ENCODE peak calls at places on chromosomes 3 and 15, in seven cellular contexts. T is neural crest cell; C is islet precursor cell; E is NCI-H1417; Q is Jurkat, Clone E6-1; J is activated naive CD8-positive, alpha-beta T cell treated with anti-CD3 and anti-CD28 coated beads, Interleukin-2, amount 50 U/mL, for 24 hours; D is NCI-H524. A is an unnamed sample.

GRCh38 chr3:149586871-149587270 is 71.0 kb downstream of the WWTR1 start:
- DNase-seq in T (no peak), J (no peak), E (no peak), C (no peak), D (no peak), Q (no peak), A (no peak)

GRCh38 chr3:73520931-73521461 is 103.7 kb downstream of the PDZRN3 start:
- DNase-seq in D (peak; percentile 73), J (no peak), E (no peak), T (no peak), Q (no peak), C (no peak), A (no peak)

GRCh38 chr3:37308247-37308646 is 133.9 kb upstream of the LRRFIP2 start:
- DNase-seq in D (peak; percentile 47), E (peak; percentile 4), T (no peak), C (no peak), Q (peak; percentile 41), J (no peak), A (peak; percentile 14)

GRCh38 chr3:156605686-156606605 is 51.0 kb upstream of the SSR3 start:
- DNase-seq in J (no peak), T (peak; percentile 24), C (peak; percentile 91), D (peak; percentile 25), Q (no peak), E (no peak), A (peak; percentile 52)

GRCh38 chr15:65088643-65089021 is 12.1 kb downstream of the KBTBD13 start:
- DNase-seq in E (no peak), T (no peak), J (no peak), C (no peak), D (no peak), Q (no peak), A (no peak)

GRCh38 chr3:107904536-107905066 is 186.2 kb downstream of the CD47 start:
- DNase-seq in Q (no peak), C (no peak), J (no peak), D (no peak), T (no peak), E (no peak), A (no peak)

GRCh38 chr3:178392553-178392952 is 143.7 kb upstream of the KCNMB2 start:
- DNase-seq in E (no peak), C (no peak), J (no peak), D (no peak), T (no peak), Q (no peak), A (peak; percentile 17)

GRCh38 chr3:98185180-98185579 is 18.7 kb downstream of the OR5H15 start:
- DNase-seq in T (no peak), E (no peak), C (no peak), Q (no peak), J (no peak), D (peak; percentile 40), A (no peak)

GRCh38 chr15:65101418-65101890 is 13.5 kb downstream of the UBAP1L start:
- DNase-seq in T (peak; percentile 84), Q (peak; percentile 41), E (peak; percentile 34), D (no peak), J (peak; percentile 73), C (peak; percentile 88), A (no peak)

GRCh38 chr3:64612916-64613526 is 74.8 kb downstream of the ADAMTS9 start:
- DNase-seq in D (peak; percentile 33), Q (no peak), J (no peak), C (peak; percentile 96), T (no peak), E (no peak), A (no peak)

GRCh38 chr3:56131976-56132590 is 336.2 kb downstream of the ERC2 start:
- DNase-seq in D (no peak), T (no peak), J (peak; percentile 2), C (peak; percentile 90), Q (no peak), E (no peak), A (peak; percentile 80)

GRCh38 chr3:49017978-49018706 is at the start of gene DALRD3:
- DNase-seq in E (peak; percentile 67), T (peak; percentile 41), C (peak; percentile 81), Q (peak; percentile 62), J (peak; percentile 69), D (peak; percentile 82), A (peak; percentile 22)

GRCh38 chr15:90095521-90095959 is 6.7 kb downstream of the IDH2 start:
- DNase-seq in T (no peak), C (no peak), D (no peak), E (no peak), Q (no peak), J (no peak), A (no peak)

GRCh38 chr15:42973114-42973513 is 52.5 kb upstream of the TTBK2 start:
- DNase-seq in C (no peak), T (no peak), J (no peak), D (no peak), Q (no peak), E (no peak), A (no peak)

GRCh38 chr3:32340639-32341365 is 50.9 kb upstream of the CMTM7 start:
- DNase-seq in J (no peak), T (no peak), Q (no peak), C (no peak), D (peak; percentile 92), E (no peak), A (no peak)

GRCh38 chr15:69624816-69625215 is 172.2 kb downstream of the RPLP1 start:
- DNase-seq in T (no peak), D (no peak), Q (no peak), C (peak; percentile 12), J (no peak), E (no peak), A (no peak)

GRCh38 chr3:8741581-8742355 is 8.2 kb downstream of the CAV3 start:
- DNase-seq in J (no peak), Q (no peak), D (no peak), E (no peak), T (no peak), C (peak; percentile 95), A (peak; percentile 50)

GRCh38 chr15:100928632-100929280 is 9.6 kb downstream of the LRRK1 start:
- DNase-seq in D (no peak), J (no peak), C (peak; percentile 88), E (no peak), T (no peak), Q (no peak), A (no peak)

GRCh38 chr15:82572311-82572710 is 32.1 kb upstream of the RPS17 start:
- DNase-seq in T (no peak), J (no peak), E (no peak), C (no peak), Q (no peak), D (peak; percentile 70), A (no peak)

GRCh38 chr3:192642651-192643050 is 84.7 kb downstream of the FGF12 start:
- DNase-seq in D (no peak), C (no peak), E (no peak), T (no peak), J (no peak), Q (no peak), A (no peak)

GRCh38 chr15:58043192-58043903 is 22.2 kb downstream of the ALDH1A2 start:
- DNase-seq in Q (peak; percentile 53), J (peak; percentile 41), E (no peak), T (peak; percentile 31), D (peak; percentile 53), C (peak; percentile 53), A (no peak)

GRCh38 chr3:55491296-55491816 is 4.2 kb upstream of the WNT5A start:
- DNase-seq in Q (no peak), T (no peak), D (no peak), J (no peak), C (no peak), E (no peak), A (no peak)

GRCh38 chr3:150145659-150146058 is 175.0 kb upstream of the PFN2 start:
- DNase-seq in D (no peak), C (no peak), J (no peak), Q (no peak), E (no peak), T (no peak), A (no peak)

GRCh38 chr3:52769786-52770445 is 824 bp downstream of the NEK4 start:
- DNase-seq in J (no peak), D (no peak), E (no peak), T (no peak), Q (no peak), C (no peak), A (no peak)

GRCh38 chr3:132623646-132624045 is 26.6 kb downstream of the ACKR4 start:
- DNase-seq in J (no peak), D (no peak), Q (no peak), T (no peak), E (no peak), C (no peak), A (no peak)

GRCh38 chr15:34155859-34156258 is 54.0 kb downstream of the PGBD4 start:
- DNase-seq in E (no peak), C (no peak), T (no peak), Q (no peak), D (no peak), J (no peak), A (no peak)

GRCh38 chr15:89917442-89918085 is 4.8 kb upstream of the ARPIN start:
- DNase-seq in E (no peak), C (no peak), J (no peak), D (no peak), Q (no peak), T (no peak), A (no peak)

GRCh38 chr3:183829466-183829865 is 4.1 kb upstream of the MAP6D1 start:
- DNase-seq in J (no peak), E (no peak), T (no peak), C (no peak), Q (no peak), D (no peak), A (no peak)

GRCh38 chr3:23668430-23668904 is 137.3 kb upstream of the UBE2E1 start:
- DNase-seq in J (no peak), Q (no peak), E (no peak), C (no peak), D (no peak), T (no peak), A (peak; percentile 21)

GRCh38 chr3:143363276-143363675 is 243.7 kb downstream of the CHST2 start:
- DNase-seq in T (no peak), J (no peak), Q (peak; percentile 88), E (no peak), C (no peak), D (no peak), A (no peak)

GRCh38 chr15:29540479-29540878 is 270.9 kb upstream of the NSMCE3 start:
- DNase-seq in D (no peak), E (no peak), T (no peak), J (no peak), C (no peak), Q (no peak), A (no peak)

GRCh38 chr15:38563723-38564519 is 693 bp downstream of the RASGRP1 start:
- DNase-seq in C (peak; percentile 82), J (peak; percentile 93), Q (peak; percentile 60), T (peak; percentile 67), D (peak; percentile 65), E (peak; percentile 35), A (no peak)

GRCh38 chr3:188720636-188721035 is 451.1 kb upstream of the TPRG1 start:
- DNase-seq in C (no peak), D (no peak), E (no peak), T (no peak), Q (no peak), J (no peak), A (no peak)

GRCh38 chr3:148202386-148202785 is 495.3 kb upstream of the AGTR1 start:
- DNase-seq in Q (no peak), E (no peak), D (no peak), C (no peak), J (no peak), T (no peak), A (no peak)

GRCh38 chr3:17057316-17057715 is 172.6 kb downstream of the PLCL2 start:
- DNase-seq in C (no peak), D (no peak), T (no peak), E (no peak), J (no peak), Q (no peak), A (peak; percentile 65)

A was measured in amniotic stem cell.